ENCODE peak calls at places on chromosomes 1 and 21, in ten cellular contexts. N is HFF-Myc; E is KG1; K is stimulated activated CD8-positive, alpha-beta memory T cell treated with anti-CD3 and anti-CD28 coated beads, Interleukin-2, amount 100 ng/mL, for 1 hour; W is endothelial cell of umbilical vein; T is activated T-cell treated with anti-CD3 and anti-CD28 coated beads for 24 hours; P is amniotic stem cell; M is T-cell; G is activated naive CD8-positive, alpha-beta T cell treated with anti-CD3 and anti-CD28 coated beads for 36 hours; A is dorsolateral prefrontal cortex. S is an unnamed sample.

GRCh38 chr1:116394270-116394669 is 21.2 kb downstream of the ATP1A1 start:
- DNase-seq in N (no peak), E (no peak), K (no peak), W (no peak), T (no peak), P (no peak), M (no peak), G (no peak), A (no peak), S (no peak)

GRCh38 chr1:10632691-10633090 is 157.9 kb downstream of the PEX14 start:
- DNase-seq in N (no peak), E (no peak), K (no peak), W (no peak), T (no peak), P (no peak), M (no peak), G (no peak), A (no peak), S (no peak)

GRCh38 chr1:195584870-195585624 is 1023.2 kb downstream of the KCNT2 start:
- DNase-seq in N (no peak), E (no peak), K (no peak), W (no peak), T (no peak), P (no peak), M (no peak), G (no peak), A (no peak), S (no peak)

GRCh38 chr1:31568895-31569655 is 7.2 kb upstream of the TINAGL1 start:
- DNase-seq in N (no peak), E (no peak), K (no peak), W (no peak), T (no peak), P (no peak), M (no peak), G (no peak), A (no peak), S (no peak)

GRCh38 chr1:18344755-18345154 is 136.0 kb upstream of the KLHDC7A start:
- DNase-seq in N (no peak), E (no peak), K (no peak), W (no peak), T (no peak), P (no peak), M (no peak), G (no peak), A (no peak), S (no peak)

GRCh38 chr21:14977814-14978213 is 87.0 kb downstream of the NRIP1 start:
- DNase-seq in N (no peak), E (no peak), K (no peak), W (no peak), T (no peak), P (no peak), M (no peak), G (no peak), A (no peak), S (no peak)

GRCh38 chr1:219812086-219812485 is 116.3 kb downstream of the SLC30A10 start:
- DNase-seq in N (no peak), E (no peak), K (no peak), W (no peak), T (no peak), P (no peak), M (no peak), G (no peak), A (no peak), S (no peak)

GRCh38 chr1:47207811-47208373 is 18.1 kb upstream of the PDZK1IP1 start:
- DNase-seq in N (no peak), E (no peak), K (no peak), W (peak), T (no peak), P (no peak), M (no peak), G (no peak), A (peak), S (no peak)

GRCh38 chr1:55053265-55053954 is 14.1 kb downstream of the PCSK9 start:
- DNase-seq in N (no peak), E (no peak), K (no peak), W (no peak), T (no peak), P (no peak), M (no peak), G (no peak), A (no peak), S (no peak)

GRCh38 chr1:70552662-70553061 is 141.6 kb downstream of the CTH start:
- DNase-seq in N (no peak), E (no peak), K (no peak), W (no peak), T (no peak), P (no peak), M (no peak), G (no peak), A (no peak), S (no peak)

GRCh38 chr1:208980590-208980989 is 602.9 kb upstream of the CAMK1G start:
- DNase-seq in N (no peak), E (no peak), K (no peak), W (peak), T (no peak), P (no peak), M (no peak), G (no peak), A (no peak), S (no peak)

GRCh38 chr1:159054427-159054826 is 22.1 kb downstream of the AIM2 start:
- DNase-seq in N (no peak), E (no peak), K (no peak), W (no peak), T (no peak), P (no peak), M (no peak), G (no peak), A (no peak), S (no peak)

GRCh38 chr21:35048183-35048601 is 910 bp downstream of the RUNX1 start:
- DNase-seq in N (peak), E (no peak), K (no peak), W (no peak), T (no peak), P (no peak), M (no peak), G (peak), A (no peak), S (no peak)

GRCh38 chr1:212689196-212689710 is 10.4 kb downstream of the BATF3 start:
- DNase-seq in N (no peak), E (no peak), K (no peak), W (no peak), T (no peak), P (no peak), M (no peak), G (no peak), A (no peak), S (no peak)

GRCh38 chr1:228000416-228000815 is 6.4 kb upstream of the WNT3A start:
- DNase-seq in N (no peak), E (no peak), K (no peak), W (no peak), T (no peak), P (no peak), M (no peak), G (no peak), A (no peak), S (no peak)

GRCh38 chr1:89881415-89882058 is 60.7 kb downstream of the LRRC8D start:
- DNase-seq in N (no peak), E (no peak), K (no peak), W (no peak), T (no peak), P (no peak), M (no peak), G (peak), A (no peak), S (no peak)

GRCh38 chr1:166884040-166884642 is 8.1 kb upstream of the TADA1 start:
- DNase-seq in N (no peak), E (no peak), K (no peak), W (peak), T (peak), P (no peak), M (peak), G (peak), A (peak), S (no peak)

GRCh38 chr1:155909894-155910293 is 1.3 kb downstream of the RIT1 start:
- DNase-seq in N (no peak), E (no peak), K (no peak), W (peak), T (no peak), P (no peak), M (no peak), G (no peak), A (no peak), S (no peak)

GRCh38 chr1:15323989-15324866 is 77.2 kb downstream of the FHAD1 start:
- DNase-seq in N (no peak), E (no peak), K (no peak), W (no peak), T (no peak), P (no peak), M (no peak), G (no peak), A (no peak), S (no peak)

GRCh38 chr1:34320081-34320480 is 143.4 kb downstream of the C1orf94 start:
- DNase-seq in N (no peak), E (no peak), K (no peak), W (no peak), T (no peak), P (no peak), M (no peak), G (no peak), A (no peak), S (no peak)

GRCh38 chr1:8135250-8135649 is 109.1 kb upstream of the ERRFI1 start:
- DNase-seq in N (no peak), E (no peak), K (no peak), W (no peak), T (no peak), P (no peak), M (no peak), G (no peak), A (no peak), S (no peak)

GRCh38 chr1:15799004-15799867 is 8.2 kb downstream of the UQCRHL start:
- DNase-seq in N (peak), E (no peak), K (no peak), W (peak), T (no peak), P (peak), M (no peak), G (peak), A (no peak), S (peak)

GRCh38 chr1:48471103-48471502 is 901 bp downstream of the SPATA6 start:
- DNase-seq in N (no peak), E (no peak), K (no peak), W (peak), T (no peak), P (no peak), M (no peak), G (no peak), A (no peak), S (no peak)

GRCh38 chr1:25989440-25989839 is 8.4 kb downstream of the PAFAH2 start:
- DNase-seq in N (no peak), E (no peak), K (no peak), W (no peak), T (no peak), P (no peak), M (no peak), G (no peak), A (no peak), S (no peak)

GRCh38 chr1:244291171-244291866 is 160.4 kb downstream of the ADSS2 start:
- DNase-seq in N (no peak), E (no peak), K (no peak), W (no peak), T (no peak), P (no peak), M (no peak), G (no peak), A (no peak), S (no peak)

GRCh38 chr1:5001466-5001865 is 347.1 kb downstream of the AJAP1 start:
- DNase-seq in N (no peak), E (no peak), K (no peak), W (no peak), T (no peak), P (no peak), M (no peak), G (no peak), A (no peak), S (no peak)

GRCh38 chr1:212607206-212607923 is 1.2 kb upstream of the ATF3 start:
- DNase-seq in N (no peak), E (no peak), K (no peak), W (peak), T (no peak), P (no peak), M (no peak), G (peak), A (peak), S (no peak)

GRCh38 chr1:62185677-62186076 is 9.0 kb upstream of the L1TD1 start:
- DNase-seq in N (no peak), E (no peak), K (no peak), W (no peak), T (no peak), P (no peak), M (no peak), G (no peak), A (no peak), S (no peak)

GRCh38 chr1:203996126-203996525 is 76.8 kb upstream of the SOX13 start:
- DNase-seq in N (no peak), E (no peak), K (no peak), W (no peak), T (no peak), P (no peak), M (no peak), G (no peak), A (peak), S (no peak)